ENCODE peak calls at places on chromosome 9, in eight cellular contexts. One of them, this sample, is unnamed.
A peak's percentile ranks its signal among the peaks of the same experiment; 100 is the strongest.

GRCh38 chr9:123370526-123371227 is 14.7 kb downstream of the CRB2 start:
- DNase-seq in lower lobe of right lung: no peak
- DNase-seq in PC-9: peak; percentile 38
- DNase-seq in cardiac muscle cell: no peak
- DNase-seq in epithelial cell of esophagus: no peak
- DNase-seq in adipocyte: no peak
- DNase-seq in AG10803: no peak
- DNase-seq in prostate gland: no peak
- DNase-seq in this sample: no peak

GRCh38 chr9:135409286-135410200 is 70.0 kb upstream of the PPP1R26 start:
- DNase-seq in lower lobe of right lung: no peak
- DNase-seq in prostate gland: no peak
- DNase-seq in adipocyte: no peak
- DNase-seq in PC-9: no peak
- DNase-seq in AG10803: no peak
- DNase-seq in cardiac muscle cell: no peak
- DNase-seq in epithelial cell of esophagus: no peak
- DNase-seq in this sample: no peak

GRCh38 chr9:116904165-116904564 is 217.1 kb downstream of the TRIM32 start:
- DNase-seq in cardiac muscle cell: no peak
- DNase-seq in lower lobe of right lung: no peak
- DNase-seq in epithelial cell of esophagus: no peak
- DNase-seq in prostate gland: no peak
- DNase-seq in adipocyte: no peak
- DNase-seq in AG10803: no peak
- DNase-seq in PC-9: no peak
- DNase-seq in this sample: no peak

GRCh38 chr9:34442770-34443169 is 15.6 kb downstream of the FAM219A start:
- DNase-seq in PC-9: no peak
- DNase-seq in lower lobe of right lung: no peak
- DNase-seq in AG10803: no peak
- DNase-seq in epithelial cell of esophagus: no peak
- DNase-seq in prostate gland: no peak
- DNase-seq in adipocyte: no peak
- DNase-seq in cardiac muscle cell: no peak
- DNase-seq in this sample: no peak

GRCh38 chr9:130101963-130102362 is 48.3 kb downstream of the GPR107 start:
- DNase-seq in prostate gland: no peak
- DNase-seq in AG10803: peak; percentile 14
- DNase-seq in PC-9: no peak
- DNase-seq in lower lobe of right lung: peak; percentile 25
- DNase-seq in epithelial cell of esophagus: no peak
- DNase-seq in adipocyte: no peak
- DNase-seq in cardiac muscle cell: no peak
- DNase-seq in this sample: no peak

GRCh38 chr9:109781086-109781485 is 1.1 kb downstream of the PALM2AKAP2 start:
- DNase-seq in epithelial cell of esophagus: no peak
- DNase-seq in AG10803: peak; percentile 53
- DNase-seq in PC-9: no peak
- DNase-seq in lower lobe of right lung: no peak
- DNase-seq in adipocyte: peak; percentile 72
- DNase-seq in cardiac muscle cell: peak; percentile 25
- DNase-seq in prostate gland: no peak
- DNase-seq in this sample: no peak

GRCh38 chr9:114304416-114305188 is 18.3 kb upstream of the ORM1 start:
- DNase-seq in AG10803: no peak
- DNase-seq in PC-9: no peak
- DNase-seq in epithelial cell of esophagus: no peak
- DNase-seq in prostate gland: no peak
- DNase-seq in adipocyte: no peak
- DNase-seq in lower lobe of right lung: peak; percentile 15
- DNase-seq in cardiac muscle cell: no peak
- DNase-seq in this sample: no peak

GRCh38 chr9:126498331-126498730 is 115.4 kb upstream of the LMX1B start:
- DNase-seq in AG10803: no peak
- DNase-seq in adipocyte: no peak
- DNase-seq in lower lobe of right lung: peak; percentile 44
- DNase-seq in PC-9: no peak
- DNase-seq in prostate gland: no peak
- DNase-seq in cardiac muscle cell: no peak
- DNase-seq in epithelial cell of esophagus: no peak
- DNase-seq in this sample: no peak

GRCh38 chr9:84670801-84671153 is 1.2 kb downstream of the NTRK2 start:
- DNase-seq in epithelial cell of esophagus: no peak
- DNase-seq in lower lobe of right lung: no peak
- DNase-seq in prostate gland: no peak
- DNase-seq in PC-9: no peak
- DNase-seq in cardiac muscle cell: no peak
- DNase-seq in AG10803: no peak
- DNase-seq in adipocyte: no peak
- DNase-seq in this sample: no peak

GRCh38 chr9:79387091-79387490 is 184.7 kb upstream of the TLE4 start:
- DNase-seq in AG10803: no peak
- DNase-seq in cardiac muscle cell: no peak
- DNase-seq in epithelial cell of esophagus: no peak
- DNase-seq in prostate gland: no peak
- DNase-seq in adipocyte: no peak
- DNase-seq in lower lobe of right lung: no peak
- DNase-seq in PC-9: no peak
- DNase-seq in this sample: no peak

GRCh38 chr9:110207071-110207923 is 662 bp downstream of the C9orf152 start:
- DNase-seq in epithelial cell of esophagus: no peak
- DNase-seq in PC-9: peak; percentile 83
- DNase-seq in lower lobe of right lung: peak; percentile 84
- DNase-seq in cardiac muscle cell: no peak
- DNase-seq in prostate gland: peak; percentile 91
- DNase-seq in adipocyte: no peak
- DNase-seq in AG10803: no peak
- DNase-seq in this sample: no peak

GRCh38 chr9:124774131-124774978 is 2.6 kb upstream of the OLFML2A start:
- DNase-seq in prostate gland: peak; percentile 74
- DNase-seq in PC-9: peak; percentile 85
- DNase-seq in epithelial cell of esophagus: peak; percentile 78
- DNase-seq in cardiac muscle cell: peak; percentile 83
- DNase-seq in AG10803: peak; percentile 65
- DNase-seq in adipocyte: peak; percentile 93
- DNase-seq in lower lobe of right lung: peak; percentile 85
- DNase-seq in this sample: peak; percentile 86

GRCh38 chr9:111274737-111275136 is 55.3 kb downstream of the OR2K2 start:
- DNase-seq in prostate gland: no peak
- DNase-seq in PC-9: no peak
- DNase-seq in lower lobe of right lung: no peak
- DNase-seq in AG10803: no peak
- DNase-seq in cardiac muscle cell: no peak
- DNase-seq in epithelial cell of esophagus: peak; percentile 48
- DNase-seq in adipocyte: no peak
- DNase-seq in this sample: no peak

GRCh38 chr9:72443855-72444254 is 77.6 kb upstream of the TMC1 start:
- DNase-seq in cardiac muscle cell: no peak
- DNase-seq in lower lobe of right lung: no peak
- DNase-seq in adipocyte: no peak
- DNase-seq in prostate gland: no peak
- DNase-seq in epithelial cell of esophagus: peak; percentile 43
- DNase-seq in PC-9: no peak
- DNase-seq in AG10803: no peak
- DNase-seq in this sample: peak; percentile 11

GRCh38 chr9:130368631-130369103 is 76.1 kb upstream of the ASS1 start:
- DNase-seq in lower lobe of right lung: no peak
- DNase-seq in PC-9: peak; percentile 60
- DNase-seq in adipocyte: no peak
- DNase-seq in epithelial cell of esophagus: peak; percentile 17
- DNase-seq in cardiac muscle cell: no peak
- DNase-seq in prostate gland: no peak
- DNase-seq in AG10803: no peak
- DNase-seq in this sample: no peak

GRCh38 chr9:127723450-127723849 is 7.6 kb downstream of the TTC16 start:
- DNase-seq in adipocyte: peak; percentile 21
- DNase-seq in lower lobe of right lung: no peak
- DNase-seq in cardiac muscle cell: peak; percentile 74
- DNase-seq in epithelial cell of esophagus: no peak
- DNase-seq in AG10803: peak; percentile 88
- DNase-seq in prostate gland: no peak
- DNase-seq in PC-9: peak; percentile 28
- DNase-seq in this sample: no peak

DNA sequence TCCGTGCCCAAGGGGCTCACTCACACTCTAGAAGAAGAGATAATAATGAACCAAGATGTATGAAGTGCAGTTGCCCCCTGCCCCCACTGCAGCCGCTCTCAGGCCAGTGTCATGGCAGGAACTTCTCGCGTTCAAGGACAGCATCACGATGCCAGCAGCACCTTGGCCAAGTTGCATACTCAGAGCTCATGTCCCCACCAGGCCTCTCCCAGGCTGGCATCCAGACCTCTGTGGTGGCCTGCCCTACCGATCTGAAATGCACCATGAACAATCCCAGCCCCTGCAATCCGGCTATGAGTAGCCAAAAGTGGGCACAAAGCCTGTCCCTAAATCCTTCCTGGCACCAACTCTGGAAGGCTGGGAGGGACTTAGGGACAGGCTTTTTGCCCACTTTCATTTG is 140.9 kb downstream of the PAX5 start:
- DNase-seq in PC-9: no peak
- DNase-seq in prostate gland: no peak
- DNase-seq in AG10803: no peak
- DNase-seq in cardiac muscle cell: no peak
- DNase-seq in adipocyte: no peak
- DNase-seq in epithelial cell of esophagus: no peak
- DNase-seq in lower lobe of right lung: no peak
- DNase-seq in this sample: no peak
- H3K4me3 ChIP-seq in PC-9: no peak overlapping the region
- H3K4me3 ChIP-seq in prostate gland: no peak overlapping the region
- H3K4me3 ChIP-seq in AG10803: no peak overlapping the region
- H3K4me3 ChIP-seq in cardiac muscle cell: no peak overlapping the region
- H3K4me3 ChIP-seq in adipocyte: no peak overlapping the region
- H3K4me3 ChIP-seq in epithelial cell of esophagus: no peak overlapping the region
- H3K4me3 ChIP-seq in lower lobe of right lung: no peak overlapping the region
- H3K4me3 ChIP-seq in this sample: no peak overlapping the region

GRCh38 chr9:3478549-3478953 is 47.2 kb downstream of the RFX3 start:
- DNase-seq in cardiac muscle cell: peak; percentile 61
- DNase-seq in AG10803: peak; percentile 25
- DNase-seq in adipocyte: peak; percentile 27
- DNase-seq in lower lobe of right lung: no peak
- DNase-seq in epithelial cell of esophagus: peak; percentile 96
- DNase-seq in prostate gland: no peak
- DNase-seq in PC-9: peak; percentile 10
- DNase-seq in this sample: peak; percentile 55

GRCh38 chr9:3477236-3477834 is 48.5 kb downstream of the RFX3 start:
- DNase-seq in cardiac muscle cell: no peak
- DNase-seq in lower lobe of right lung: no peak
- DNase-seq in epithelial cell of esophagus: no peak
- DNase-seq in prostate gland: no peak
- DNase-seq in AG10803: no peak
- DNase-seq in adipocyte: no peak
- DNase-seq in PC-9: no peak
- DNase-seq in this sample: peak; percentile 73

GRCh38 chr9:3473402-3473801 is 52.4 kb downstream of the RFX3 start:
- DNase-seq in lower lobe of right lung: no peak
- DNase-seq in cardiac muscle cell: no peak
- DNase-seq in epithelial cell of esophagus: no peak
- DNase-seq in AG10803: no peak
- DNase-seq in PC-9: no peak
- DNase-seq in prostate gland: no peak
- DNase-seq in adipocyte: no peak
- DNase-seq in this sample: peak; percentile 5

GRCh38 chr9:3474821-3475220 is 51.0 kb downstream of the RFX3 start:
- DNase-seq in PC-9: no peak
- DNase-seq in cardiac muscle cell: no peak
- DNase-seq in epithelial cell of esophagus: no peak
- DNase-seq in AG10803: no peak
- DNase-seq in lower lobe of right lung: no peak
- DNase-seq in adipocyte: no peak
- DNase-seq in prostate gland: no peak
- DNase-seq in this sample: no peak

GRCh38 chr9:3475300-3476020 is 50.3 kb downstream of the RFX3 start:
- DNase-seq in PC-9: no peak
- DNase-seq in epithelial cell of esophagus: no peak
- DNase-seq in lower lobe of right lung: peak; percentile 43
- DNase-seq in prostate gland: no peak
- DNase-seq in cardiac muscle cell: no peak
- DNase-seq in adipocyte: no peak
- DNase-seq in AG10803: no peak
- DNase-seq in this sample: no peak
- H3K4me3 ChIP-seq in PC-9: no peak overlapping the region
- H3K4me3 ChIP-seq in epithelial cell of esophagus: no peak overlapping the region
- H3K4me3 ChIP-seq in lower lobe of right lung: no peak overlapping the region
- H3K4me3 ChIP-seq in prostate gland: no peak overlapping the region
- H3K4me3 ChIP-seq in cardiac muscle cell: no peak overlapping the region
- H3K4me3 ChIP-seq in adipocyte: no peak overlapping the region
- H3K4me3 ChIP-seq in AG10803: no peak overlapping the region
- H3K4me3 ChIP-seq in this sample: no peak overlapping the region

DNA sequence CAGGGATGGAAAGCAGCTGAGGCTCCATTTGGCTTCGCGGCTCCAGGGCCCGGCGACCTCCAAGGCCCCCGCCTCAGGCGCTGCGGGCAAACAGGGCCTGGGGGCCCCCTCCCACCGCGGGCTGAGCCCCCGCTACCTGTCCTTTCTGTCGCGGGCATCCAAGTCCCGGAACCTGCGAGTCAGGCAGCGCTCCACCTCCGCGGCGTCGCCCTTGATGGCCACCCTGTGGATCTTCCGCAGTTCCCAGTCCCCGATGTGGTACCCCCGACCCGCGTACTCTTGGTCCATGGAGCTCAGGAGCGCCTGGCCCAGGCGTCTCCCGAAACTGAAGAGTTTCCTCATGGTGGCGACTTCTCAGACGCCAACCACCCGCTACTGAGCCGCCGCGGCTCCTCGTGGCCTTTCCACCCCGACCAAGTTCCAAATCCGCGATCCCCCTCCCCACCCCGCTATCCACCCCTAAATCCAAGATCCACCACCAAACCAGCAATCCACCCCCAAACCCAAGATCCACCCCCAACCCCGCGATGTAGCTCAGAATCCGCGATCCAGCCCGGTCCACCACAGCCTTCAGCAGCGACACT is 86.5 kb upstream of the CCDC180 start:
- DNase-seq in lower lobe of right lung: no peak
- DNase-seq in epithelial cell of esophagus: no peak
- DNase-seq in prostate gland: no peak
- DNase-seq in cardiac muscle cell: no peak
- DNase-seq in adipocyte: no peak
- DNase-seq in AG10803: no peak
- DNase-seq in PC-9: no peak
- DNase-seq in this sample: no peak
- H3K4me3 ChIP-seq in lower lobe of right lung: peak overlapping the region; percentile 38
- H3K4me3 ChIP-seq in epithelial cell of esophagus: no peak overlapping the region
- H3K4me3 ChIP-seq in prostate gland: peak overlapping the region; percentile 23
- H3K4me3 ChIP-seq in cardiac muscle cell: peak overlapping the region; percentile 24
- H3K4me3 ChIP-seq in adipocyte: peak overlapping the region; percentile 71
- H3K4me3 ChIP-seq in AG10803: peak overlapping the region; percentile 20
- H3K4me3 ChIP-seq in PC-9: no peak overlapping the region
- H3K4me3 ChIP-seq in this sample: no peak overlapping the region

DNA sequence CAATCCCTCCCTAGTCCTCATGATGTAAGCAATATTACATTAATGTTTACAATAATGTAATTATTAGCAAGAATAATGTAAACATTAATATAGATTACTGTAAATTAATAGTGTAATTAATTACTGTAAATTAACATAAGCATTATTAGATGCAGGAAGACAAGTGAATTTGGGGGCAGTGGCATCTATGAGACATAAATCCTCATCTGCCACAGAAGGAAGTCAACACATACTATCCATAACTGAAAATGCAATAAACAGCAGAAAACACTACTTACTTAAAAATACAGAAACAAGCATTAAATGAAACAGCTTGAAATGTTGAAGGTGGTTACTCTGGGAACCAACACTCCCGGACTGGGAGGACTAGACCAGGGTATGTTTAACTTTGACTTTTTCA is 685 bp upstream of the NIPSNAP3A start:
- DNase-seq in AG10803: no peak
- DNase-seq in prostate gland: no peak
- DNase-seq in epithelial cell of esophagus: no peak
- DNase-seq in adipocyte: no peak
- DNase-seq in cardiac muscle cell: no peak
- DNase-seq in PC-9: no peak
- DNase-seq in lower lobe of right lung: no peak
- DNase-seq in this sample: peak; percentile 21
- H3K4me3 ChIP-seq in AG10803: peak overlapping the region; percentile 83
- H3K4me3 ChIP-seq in prostate gland: peak overlapping the region; percentile 59
- H3K4me3 ChIP-seq in epithelial cell of esophagus: peak overlapping the region; percentile 78
- H3K4me3 ChIP-seq in adipocyte: peak overlapping the region; percentile 97
- H3K4me3 ChIP-seq in cardiac muscle cell: peak overlapping the region; percentile 53
- H3K4me3 ChIP-seq in PC-9: peak overlapping the region; percentile 94
- H3K4me3 ChIP-seq in lower lobe of right lung: peak overlapping the region; percentile 80
- H3K4me3 ChIP-seq in this sample: peak overlapping the region; percentile 86